ENCODE peak calls at places on chromosomes 16 and 17, in seven cellular contexts. G is astrocyte of the cerebellum, T is HepG2, I is heart right ventricle, E is ascending aorta, H is cardiac fibroblast, F is AG09309. V is an unnamed sample.

GRCh38 chr17:74241434-74241833 is 28.1 kb downstream of the TTYH2 start:
- DNase-seq in G (no peak), T (no peak), I (peak; percentile 33), E (peak; percentile 69), H (peak; percentile 68), F (no peak), V (no peak)

GRCh38 chr16:8850279-8850885 is 18.4 kb downstream of the CARHSP1 start:
- DNase-seq in G (no peak), T (peak; percentile 91), I (peak; percentile 57), E (peak; percentile 82), H (peak; percentile 94), F (no peak), V (no peak)

GRCh38 chr16:80993293-80993691 is 13.4 kb downstream of the CMC2 start:
- DNase-seq in G (peak; percentile 70), T (peak; percentile 87), I (no peak), E (peak; percentile 69), H (peak; percentile 92), F (peak; percentile 74), V (peak; percentile 63)

GRCh38 chr17:14228903-14229302 is 7.8 kb downstream of the CDRT15 start:
- DNase-seq in G (no peak), T (no peak), I (no peak), E (no peak), H (no peak), F (peak; percentile 80), V (no peak)

GRCh38 chr17:73827627-73828241 is 183.5 kb upstream of the SDK2 start:
- DNase-seq in G (no peak), T (peak; percentile 24), I (no peak), E (no peak), H (peak; percentile 4), F (no peak), V (peak; percentile 27)

GRCh38 chr16:67923414-67924127 is 8.1 kb downstream of the CTRL start:
- DNase-seq in G (no peak), T (no peak), I (no peak), E (no peak), H (no peak), F (no peak), V (no peak)

GRCh38 chr17:37191219-37191618 is 184.6 kb upstream of the C17orf78 start:
- DNase-seq in G (no peak), T (no peak), I (no peak), E (no peak), H (no peak), F (no peak), V (no peak)

GRCh38 chr17:42529054-42529453 is 7.0 kb upstream of the NAGLU start:
- DNase-seq in G (no peak), T (no peak), I (no peak), E (no peak), H (no peak), F (no peak), V (no peak)

GRCh38 chr16:69481901-69482341 is 57.5 kb downstream of the CYB5B start:
- DNase-seq in G (peak; percentile 42), T (no peak), I (peak; percentile 91), E (peak; percentile 94), H (peak; percentile 92), F (no peak), V (no peak)

GRCh38 chr16:2979669-2980226 is 498 bp downstream of the PKMYT1 start:
- DNase-seq in G (no peak), T (no peak), I (no peak), E (no peak), H (no peak), F (no peak), V (no peak)

GRCh38 chr16:89793955-89794354 is 22.5 kb downstream of the FANCA start:
- DNase-seq in G (no peak), T (no peak), I (no peak), E (no peak), H (no peak), F (no peak), V (no peak)

GRCh38 chr17:43477832-43478634 is 5.7 kb upstream of the DHX8 start:
- DNase-seq in G (no peak), T (peak; percentile 82), I (no peak), E (no peak), H (no peak), F (no peak), V (peak; percentile 40)

GRCh38 chr17:38912221-38912813 is 13.1 kb upstream of the LASP1NB start:
- DNase-seq in G (no peak), T (no peak), I (peak; percentile 74), E (peak; percentile 68), H (peak; percentile 75), F (no peak), V (peak; percentile 53)

GRCh38 chr16:81547194-81547918 is 102.7 kb downstream of the CMIP start:
- DNase-seq in G (no peak), T (no peak), I (no peak), E (no peak), H (no peak), F (no peak), V (no peak)

GRCh38 chr16:85243312-85243711 is 131.0 kb upstream of the CIBAR2 start:
- DNase-seq in G (no peak), T (no peak), I (no peak), E (no peak), H (no peak), F (no peak), V (no peak)

GRCh38 chr16:82621796-82622195 is 5.0 kb upstream of the CDH13 start:
- DNase-seq in G (no peak), T (no peak), I (no peak), E (no peak), H (no peak), F (no peak), V (no peak)

GRCh38 chr17:55430531-55431228 is 9.0 kb upstream of the MMD start:
- DNase-seq in G (no peak), T (no peak), I (no peak), E (no peak), H (no peak), F (no peak), V (no peak)

GRCh38 chr17:46194393-46195216 is 1.4 kb upstream of the KANSL1 start:
- DNase-seq in G (no peak), T (no peak), I (no peak), E (no peak), H (peak; percentile 63), F (no peak), V (peak; percentile 62)

GRCh38 chr17:46192484-46193245 is 564 bp downstream of the KANSL1 start:
- DNase-seq in G (no peak), T (peak; percentile 68), I (peak; percentile 62), E (peak; percentile 76), H (peak; percentile 71), F (peak; percentile 23), V (peak; percentile 88)

GRCh38 chr17:46192211-46192483 is 1.1 kb downstream of the KANSL1 start:
- DNase-seq in G (no peak), T (no peak), I (no peak), E (no peak), H (no peak), F (no peak), V (no peak)

GRCh38 chr17:46193626-46194392 is 580 bp upstream of the KANSL1 start:
- DNase-seq in G (peak; percentile 74), T (peak; percentile 94), I (peak; percentile 97), E (peak; percentile 98), H (peak; percentile 97), F (peak; percentile 91), V (peak; percentile 96)

DNA sequence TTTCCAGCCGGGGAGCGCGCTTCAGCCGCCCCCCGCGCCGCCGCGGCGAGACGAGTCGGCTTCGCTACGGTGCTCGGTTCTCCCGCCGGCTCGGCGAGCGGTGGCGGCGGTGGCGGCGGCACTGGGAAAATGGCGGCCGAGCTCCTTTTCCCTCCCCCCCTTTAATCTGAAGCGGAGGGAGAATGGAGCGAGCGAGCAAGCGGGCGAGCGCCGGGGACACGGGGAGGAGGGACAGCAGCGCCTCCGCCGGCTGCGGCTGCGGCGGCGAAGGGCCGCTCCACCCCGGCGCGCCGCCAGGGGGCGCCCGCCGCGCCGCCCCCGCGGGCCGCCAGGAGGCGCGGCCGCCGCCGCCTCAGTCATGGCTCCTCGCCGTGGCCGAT is at the start of gene KANSL1:
- DNase-seq in G (peak; percentile 76), T (peak; percentile 87), I (peak; percentile 88), E (peak; percentile 90), H (peak; percentile 93), F (peak; percentile 83), V (peak; percentile 98)
- TF ChIP-seq CTCF in G (peak; percentile 34), T (peak; percentile 66), I (peak; percentile 78), E (peak; percentile 37), H (peak; percentile 25), F (peak; percentile 49), V (peak; percentile 49)

GRCh38 chr16:10931133-10931532 is 11.1 kb downstream of the DEXI start:
- DNase-seq in G (no peak), T (no peak), I (no peak), E (no peak), H (no peak), F (no peak), V (no peak)
- H3K4me3 ChIP-seq in G (no peak overlapping the region), T (no peak overlapping the region), I (no peak overlapping the region), E (no peak overlapping the region), H (no peak overlapping the region), F (no peak overlapping the region), V (no peak overlapping the region)

GRCh38 chr16:55842369-55843104 is 9.6 kb upstream of the CES1 start:
- DNase-seq in G (peak; percentile 13), T (peak; percentile 56), I (no peak), E (no peak), H (peak; percentile 64), F (peak; percentile 5), V (peak; percentile 73)
- TF ChIP-seq CTCF in G (peak; percentile 68), T (peak; percentile 85), I (peak; percentile 81), E (peak; percentile 78), H (peak; percentile 58), F (peak; percentile 65), V (peak; percentile 85)

GRCh38 chr17:3744032-3744431 is 20.3 kb downstream of the HASPIN start:
- DNase-seq in G (no peak), T (no peak), I (no peak), E (no peak), H (no peak), F (no peak), V (no peak)

GRCh38 chr17:3735515-3735914 is 11.8 kb downstream of the HASPIN start:
- DNase-seq in G (no peak), T (no peak), I (no peak), E (no peak), H (no peak), F (no peak), V (no peak)

GRCh38 chr17:3739422-3740124 is 15.9 kb downstream of the HASPIN start:
- DNase-seq in G (no peak), T (no peak), I (no peak), E (no peak), H (no peak), F (no peak), V (no peak)

GRCh38 chr17:3740611-3741073 is 16.9 kb downstream of the HASPIN start:
- DNase-seq in G (no peak), T (no peak), I (no peak), E (no peak), H (no peak), F (no peak), V (no peak)

DNA sequence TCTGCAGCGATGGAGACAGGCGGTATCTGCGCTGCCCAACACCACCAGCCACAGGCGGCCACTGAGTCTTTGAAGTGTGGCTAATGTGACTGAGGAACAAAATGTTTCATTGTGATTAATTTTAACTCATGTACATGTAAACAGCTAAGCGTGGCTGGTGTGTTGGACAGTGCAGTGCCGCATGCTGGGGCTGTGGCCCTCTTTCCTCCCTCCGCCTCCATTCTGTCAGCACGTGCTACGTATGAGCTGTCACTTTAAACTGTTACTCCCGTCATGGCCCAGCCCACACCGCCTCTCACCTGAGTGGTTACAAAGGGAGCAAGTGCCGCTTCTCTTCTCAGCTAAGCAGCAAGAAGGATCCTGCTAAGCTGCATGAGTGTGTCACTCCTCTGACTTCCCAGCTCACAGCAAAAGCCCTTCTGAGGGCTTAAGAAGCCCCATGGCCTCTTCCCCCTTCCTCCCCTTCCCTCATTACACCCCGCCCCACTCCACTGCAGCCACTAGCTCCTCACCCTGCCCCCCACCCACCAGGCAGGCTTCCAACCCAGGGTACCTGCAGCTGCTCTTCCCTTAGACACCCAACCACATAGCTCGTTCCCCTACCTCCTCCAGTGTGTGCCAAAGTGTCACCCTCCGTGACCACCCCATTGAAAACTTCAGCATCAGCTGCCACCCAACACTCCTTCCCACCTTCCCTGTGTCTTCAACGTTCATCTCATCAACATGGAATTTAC is 15.0 kb downstream of the HASPIN start:
- DNase-seq in G (no peak), T (no peak), I (no peak), E (no peak), H (no peak), F (no peak), V (peak; percentile 50)
- H3K4me3 ChIP-seq in G (no peak overlapping the region), T (no peak overlapping the region), I (peak overlapping the region; percentile 39), E (no peak overlapping the region), H (no peak overlapping the region), F (no peak overlapping the region), V (no peak overlapping the region)